ENCODE peak calls at places on chromosome 6, in five cellular contexts. J, Q, N, E and O are unnamed samples.

GRCh38 chr6:44342052-44342451 is 398 bp upstream of the SPATS1 start:
- DNase-seq in J (no peak), Q (no peak), N (no peak), E (no peak), O (no peak)

GRCh38 chr6:71444222-71444621 is 155.6 kb downstream of the OGFRL1 start:
- DNase-seq in J (no peak), Q (no peak), N (no peak), E (no peak), O (no peak)

GRCh38 chr6:75386050-75386770 is 101.6 kb upstream of the TMEM30A start:
- DNase-seq in J (no peak), Q (no peak), N (peak), E (no peak), O (no peak)

GRCh38 chr6:160333841-160334240 is 14.3 kb upstream of the SLC22A3 start:
- DNase-seq in J (no peak), Q (no peak), N (no peak), E (no peak), O (no peak)

GRCh38 chr6:107488875-107489635 is 862 bp upstream of the SOBP start:
- DNase-seq in J (peak), Q (no peak), N (no peak), E (no peak), O (peak)

GRCh38 chr6:42692151-42692911 is 30.1 kb downstream of the PRPH2 start:
- DNase-seq in J (peak), Q (no peak), N (peak), E (no peak), O (no peak)

GRCh38 chr6:148771212-148771601 is 24.4 kb downstream of the UST start:
- DNase-seq in J (no peak), Q (no peak), N (no peak), E (no peak), O (no peak)

GRCh38 chr6:19268117-19268516 is 569.1 kb upstream of the ID4 start:
- DNase-seq in J (no peak), Q (no peak), N (peak), E (no peak), O (no peak)

GRCh38 chr6:140398076-140398475 is 1023.6 kb upstream of the CITED2 start:
- DNase-seq in J (no peak), Q (no peak), N (no peak), E (no peak), O (no peak)

GRCh38 chr6:17012421-17013225 is 89.2 kb upstream of the STMND1 start:
- DNase-seq in J (no peak), Q (no peak), N (peak), E (no peak), O (no peak)

GRCh38 chr6:119484598-119484997 is 135.0 kb upstream of the MAN1A1 start:
- DNase-seq in J (no peak), Q (no peak), N (peak), E (no peak), O (no peak)

GRCh38 chr6:63448229-63448628 is 124.1 kb upstream of the LOC128125822 start:
- DNase-seq in J (no peak), Q (no peak), N (no peak), E (no peak), O (no peak)

GRCh38 chr6:155447949-155448348 is 7.7 kb downstream of the NOX3 start:
- DNase-seq in J (no peak), Q (no peak), N (no peak), E (no peak), O (no peak)

GRCh38 chr6:112780498-112781096 is 433.5 kb downstream of the RFPL4B start:
- DNase-seq in J (peak), Q (peak), N (peak), E (no peak), O (peak)

GRCh38 chr6:68990313-68990712 is 355.2 kb downstream of the ADGRB3 start:
- DNase-seq in J (no peak), Q (no peak), N (no peak), E (no peak), O (no peak)

GRCh38 chr6:152295346-152295745 is 341.8 kb downstream of the SYNE1 start:
- DNase-seq in J (no peak), Q (no peak), N (peak), E (no peak), O (no peak)

GRCh38 chr6:90502381-90502780 is 84.5 kb downstream of the MAP3K7 start:
- DNase-seq in J (no peak), Q (no peak), N (no peak), E (no peak), O (no peak)

GRCh38 chr6:159525445-159526031 is 167.5 kb downstream of the SOD2 start:
- DNase-seq in J (no peak), Q (no peak), N (no peak), E (no peak), O (no peak)

GRCh38 chr6:19837511-19838441 is 606 bp downstream of the ID4 start:
- DNase-seq in J (no peak), Q (no peak), N (peak), E (no peak), O (no peak)

GRCh38 chr6:105091140-105091829 is 88.5 kb downstream of the POPDC3 start:
- DNase-seq in J (no peak), Q (no peak), N (no peak), E (no peak), O (no peak)

GRCh38 chr6:28336284-28337024 is 506 bp upstream of the ZSCAN31 start:
- DNase-seq in J (peak), Q (peak), N (peak), E (no peak), O (no peak)

GRCh38 chr6:144266091-144266649 is 19.0 kb upstream of the UTRN start:
- DNase-seq in J (no peak), Q (no peak), N (peak), E (no peak), O (no peak)

GRCh38 chr6:33840064-33840926 is 36.5 kb upstream of the MLN start:
- DNase-seq in J (peak), Q (peak), N (peak), E (no peak), O (no peak)

GRCh38 chr6:126145386-126145785 is 159.0 kb downstream of the TRMT11 start:
- DNase-seq in J (no peak), Q (no peak), N (no peak), E (no peak), O (no peak)

GRCh38 chr6:53974941-53975340 is 136.3 kb upstream of the MLIP start:
- DNase-seq in J (no peak), Q (no peak), N (no peak), E (no peak), O (no peak)

GRCh38 chr6:149934249-149935156 is 7.3 kb upstream of the ULBP2 start:
- DNase-seq in J (peak), Q (peak), N (peak), E (peak), O (no peak)

GRCh38 chr6:149938571-149939462 is 3.0 kb upstream of the ULBP2 start:
- DNase-seq in J (peak), Q (no peak), N (peak), E (peak), O (peak)

GRCh38 chr6:145772846-145773245 is 37.5 kb upstream of the EPM2A start:
- DNase-seq in J (no peak), Q (no peak), N (no peak), E (no peak), O (no peak)

GRCh38 chr6:138680085-138680484 is 93.5 kb upstream of the CCDC28A start:
- DNase-seq in J (no peak), Q (no peak), N (peak), E (no peak), O (no peak)

GRCh38 chr6:130962951-130963350 is 100.1 kb downstream of the EPB41L2 start:
- DNase-seq in J (no peak), Q (no peak), N (no peak), E (no peak), O (no peak)

GRCh38 chr6:40845588-40845987 is 193.4 kb downstream of the UNC5CL start:
- DNase-seq in J (peak), Q (no peak), N (peak), E (no peak), O (no peak)

GRCh38 chr6:130503146-130503545 is 137.3 kb downstream of the TMEM200A start:
- DNase-seq in J (no peak), Q (no peak), N (peak), E (no peak), O (no peak)

GRCh38 chr6:134296762-134297161 is 21.1 kb downstream of the SGK1 start:
- DNase-seq in J (no peak), Q (no peak), N (no peak), E (no peak), O (no peak)

GRCh38 chr6:68473433-68474210 is 161.5 kb upstream of the ADGRB3 start:
- DNase-seq in J (no peak), Q (no peak), N (no peak), E (no peak), O (no peak)

GRCh38 chr6:126112171-126112632 is 125.9 kb downstream of the TRMT11 start:
- DNase-seq in J (no peak), Q (no peak), N (peak), E (no peak), O (no peak)

GRCh38 chr6:40312213-40313015 is 274.8 kb downstream of the LRFN2 start:
- DNase-seq in J (no peak), Q (no peak), N (no peak), E (no peak), O (no peak)

GRCh38 chr6:162538643-162539064 is 188.9 kb downstream of the PRKN start:
- DNase-seq in J (no peak), Q (no peak), N (no peak), E (no peak), O (no peak)

GRCh38 chr6:90284236-90284744 is 12.4 kb downstream of the BACH2 start:
- DNase-seq in J (peak), Q (no peak), N (peak), E (no peak), O (no peak)